ENCODE peak calls at places on chromosomes 12 and 14, in seven cellular contexts. T, X, J, N, A, K and O are unnamed samples.

GRCh38 chr14:61280526-61281185 is 482 bp downstream of the TMEM30B start:
- DNase-seq in J (peak; percentile 7), K (no peak), T (peak; percentile 46), N (peak; percentile 68), X (no peak), A (peak; percentile 43), O (peak; percentile 58)

GRCh38 chr14:66401447-66402095 is 84.6 kb upstream of the CCDC196 start:
- DNase-seq in N (no peak), J (no peak), X (peak; percentile 52), A (no peak), T (no peak), K (no peak), O (no peak)

GRCh38 chr12:49705479-49706267 is 1.5 kb downstream of the FMNL3 start:
- DNase-seq in X (no peak), T (no peak), J (no peak), N (no peak), A (peak; percentile 75), K (no peak), O (peak; percentile 67)

GRCh38 chr12:106115450-106115849 is 23.3 kb downstream of the NUAK1 start:
- DNase-seq in T (no peak), N (no peak), J (no peak), A (peak; percentile 60), X (no peak), K (no peak), O (no peak)

GRCh38 chr14:58270628-58271027 is 26.0 kb downstream of the PSMA3 start:
- DNase-seq in T (no peak), K (no peak), X (peak; percentile 15), N (no peak), J (no peak), A (no peak), O (no peak)

GRCh38 chr12:49126852-49127763 is 4.1 kb downstream of the TUBA1B start:
- DNase-seq in K (no peak), A (no peak), J (no peak), N (no peak), T (no peak), X (no peak), O (no peak)

GRCh38 chr14:104770851-104771272 is 17.9 kb downstream of the SIVA1 start:
- DNase-seq in J (no peak), T (no peak), K (no peak), A (no peak), N (no peak), X (no peak), O (peak; percentile 36)

GRCh38 chr14:79749051-79749450 is 462.3 kb downstream of the DIO2 start:
- DNase-seq in N (peak; percentile 44), A (no peak), T (no peak), X (no peak), K (no peak), J (no peak), O (no peak)

GRCh38 chr12:81005635-81006034 is 67.9 kb upstream of the LIN7A start:
- DNase-seq in J (peak; percentile 6), N (peak; percentile 50), X (no peak), A (no peak), T (no peak), K (no peak), O (no peak)

GRCh38 chr14:68549966-68550705 is 242.7 kb downstream of the ZFP36L1 start:
- DNase-seq in T (no peak), K (no peak), J (no peak), X (peak; percentile 81), N (no peak), A (no peak), O (no peak)

GRCh38 chr14:54011001-54011400 is 54.4 kb upstream of the BMP4 start:
- DNase-seq in N (no peak), X (peak; percentile 8), A (peak; percentile 4), K (no peak), J (no peak), T (no peak), O (no peak)

GRCh38 chr14:85811340-85811739 is 281.4 kb downstream of the FLRT2 start:
- DNase-seq in N (no peak), T (no peak), A (no peak), X (peak; percentile 22), J (no peak), K (no peak), O (no peak)

GRCh38 chr12:104177663-104178501 is 37.7 kb upstream of the TXNRD1 start:
- DNase-seq in N (no peak), J (no peak), X (peak; percentile 96), T (no peak), K (peak; percentile 97), A (peak; percentile 98), O (peak; percentile 91)

GRCh38 chr12:6570264-6570887 is 2.3 kb upstream of the NOP2 start:
- DNase-seq in T (no peak), N (peak; percentile 23), A (no peak), J (peak; percentile 23), X (peak; percentile 44), K (no peak), O (peak; percentile 65)

GRCh38 chr14:80845877-80846276 is 95.7 kb downstream of the CEP128 start:
- DNase-seq in J (peak; percentile 5), X (no peak), A (no peak), T (no peak), K (no peak), N (no peak), O (no peak)